ENCODE peak calls at places on chromosomes 3 and 15, in seven cellular contexts. M is HCT116, Y is SK-N-SH, B is MM.1S, L is H9, Q is IMR-90, V is mammary epithelial cell. F is an unnamed sample.

GRCh38 chr3:41050149-41050548 is 149.2 kb upstream of the CTNNB1 start:
- DNase-seq in L (no peak), Q (no peak), M (no peak), V (no peak), Y (no peak), B (no peak), F (no peak)

GRCh38 chr15:44738340-44738984 is 2.1 kb downstream of the TRIM69 start:
- DNase-seq in Q (peak; percentile 65), L (no peak), V (peak; percentile 35), Y (peak; percentile 56), M (peak; percentile 62), B (peak; percentile 52), F (peak; percentile 38)

GRCh38 chr15:44427756-44428724 is 611 bp downstream of the CTDSPL2 start:
- DNase-seq in Y (peak; percentile 63), Q (peak; percentile 65), M (peak; percentile 21), L (no peak), B (peak; percentile 59), V (peak; percentile 83), F (no peak)

GRCh38 chr15:22810033-22810734 is 23.7 kb downstream of the NIPA1 start:
- DNase-seq in Y (no peak), V (no peak), B (no peak), M (no peak), L (no peak), Q (no peak), F (no peak)

GRCh38 chr15:70792171-70792573 is 28.8 kb upstream of the UACA start:
- DNase-seq in Q (peak; percentile 87), L (no peak), M (peak; percentile 47), Y (no peak), B (no peak), V (peak; percentile 50), F (no peak)

GRCh38 chr15:70916531-70916930 is 23.9 kb downstream of the LRRC49 start:
- DNase-seq in V (no peak), B (no peak), L (peak; percentile 30), Q (no peak), M (no peak), Y (no peak), F (no peak)

GRCh38 chr3:102129774-102130608 is 280.7 kb downstream of the NFKBIZ start:
- DNase-seq in Q (peak; percentile 86), L (no peak), Y (no peak), M (peak; percentile 7), V (peak; percentile 93), B (no peak), F (peak; percentile 78)

GRCh38 chr3:56980798-56981390 is 79.6 kb upstream of the SPATA12 start:
- DNase-seq in Y (no peak), V (peak; percentile 95), B (no peak), Q (peak; percentile 99), L (no peak), M (peak; percentile 68), F (peak; percentile 99)

GRCh38 chr15:29596266-29596665 is 226.0 kb downstream of the TJP1 start:
- DNase-seq in V (peak; percentile 16), M (peak; percentile 4), L (no peak), Y (no peak), Q (peak; percentile 45), B (no peak), F (no peak)

GRCh38 chr3:42823351-42823750 is 14.1 kb downstream of the ACKR2 start:
- DNase-seq in B (no peak), M (no peak), Y (no peak), Q (peak; percentile 11), V (peak; percentile 93), L (no peak), F (no peak)

GRCh38 chr15:77025941-77026411 is 31.1 kb downstream of the PSTPIP1 start:
- DNase-seq in Q (no peak), M (no peak), Y (no peak), V (no peak), B (no peak), L (peak; percentile 25), F (no peak)

GRCh38 chr15:90184119-90184785 is 16.9 kb upstream of the SEMA4B start:
- DNase-seq in V (peak; percentile 88), L (peak; percentile 42), M (peak; percentile 71), Q (no peak), B (peak; percentile 95), Y (no peak), F (peak; percentile 55)

GRCh38 chr3:7536510-7536909 is 675.6 kb downstream of the GRM7 start:
- DNase-seq in B (no peak), V (no peak), M (no peak), Y (no peak), L (no peak), Q (no peak), F (no peak)

GRCh38 chr3:23992051-23992628 is 47.1 kb downstream of the NR1D2 start:
- DNase-seq in V (peak; percentile 12), M (no peak), Q (peak; percentile 55), L (no peak), B (no peak), Y (peak; percentile 55), F (peak; percentile 51)

GRCh38 chr15:70318996-70319465 is 221.3 kb upstream of the TLE3 start:
- DNase-seq in V (peak; percentile 17), M (no peak), L (no peak), B (peak; percentile 30), Y (no peak), Q (peak; percentile 74), F (peak; percentile 84)

GRCh38 chr3:126886217-126886616 is 96.7 kb upstream of the PLXNA1 start:
- DNase-seq in B (no peak), V (no peak), Q (peak; percentile 36), Y (peak; percentile 49), M (no peak), L (no peak), F (peak; percentile 50)

GRCh38 chr3:10817506-10817905 is 1.5 kb downstream of the SLC6A11 start:
- DNase-seq in V (no peak), Y (peak; percentile 41), M (no peak), B (no peak), L (peak; percentile 31), Q (no peak), F (no peak)

GRCh38 chr3:112635674-112636073 is 5.3 kb downstream of the CCDC80 start:
- DNase-seq in M (no peak), Y (peak; percentile 58), L (no peak), B (no peak), Q (peak; percentile 97), V (peak; percentile 65), F (peak; percentile 98)

GRCh38 chr3:65473746-65474145 is 565.0 kb downstream of the MAGI1 start:
- DNase-seq in Y (no peak), Q (peak; percentile 47), M (no peak), L (no peak), V (peak; percentile 59), B (no peak), F (peak; percentile 44)

GRCh38 chr3:126582286-126582685 is 23.6 kb upstream of the C3orf22 start:
- DNase-seq in B (no peak), Q (no peak), V (no peak), L (no peak), Y (no peak), M (no peak), F (no peak)

GRCh38 chr15:33007295-33007855 is 187.1 kb downstream of the FMN1 start:
- DNase-seq in L (peak; percentile 45), M (peak; percentile 35), V (peak; percentile 17), B (no peak), Y (no peak), Q (peak; percentile 35), F (peak; percentile 57)

GRCh38 chr3:35709691-35710090 is 70.4 kb downstream of the ARPP21 start:
- DNase-seq in M (no peak), Y (no peak), V (no peak), L (no peak), B (no peak), Q (no peak), F (no peak)

DNA sequence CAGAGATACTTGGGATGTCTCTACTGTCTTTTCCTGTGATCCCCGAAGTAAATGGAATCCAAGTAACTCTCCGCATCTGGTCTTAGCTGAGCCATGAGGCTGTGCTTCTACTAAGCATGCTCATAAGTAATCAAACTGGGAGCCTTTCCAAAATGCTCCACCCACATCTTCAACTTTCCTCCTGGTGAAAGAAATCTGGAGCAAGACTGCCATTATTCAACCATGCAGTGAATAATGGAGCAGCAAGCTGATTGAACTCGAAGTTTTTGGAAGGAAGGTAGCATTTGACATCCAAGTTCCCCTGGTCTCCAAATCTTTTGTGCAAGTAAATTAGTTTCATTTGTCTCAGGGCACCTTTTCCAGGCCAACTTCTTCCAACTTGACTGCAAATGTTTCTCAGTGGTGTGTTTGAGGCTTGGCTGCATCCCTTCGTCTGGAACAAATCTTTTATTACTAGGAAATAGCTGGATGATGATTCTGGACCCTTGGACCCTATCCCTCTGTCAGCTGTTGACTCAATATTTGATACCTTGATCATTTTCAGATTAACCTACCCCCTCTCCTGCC is 19.4 kb downstream of the GXYLT2 start:
- DNase-seq in L (no peak), M (no peak), Y (no peak), V (peak; percentile 2), Q (peak; percentile 72), B (no peak), F (peak; percentile 89)
- H3K9ac ChIP-seq in L (no peak overlapping the region), M (no peak overlapping the region), Y (no peak overlapping the region), V (no peak overlapping the region), Q (no peak overlapping the region), B (no peak overlapping the region), F (no peak overlapping the region)

DNA sequence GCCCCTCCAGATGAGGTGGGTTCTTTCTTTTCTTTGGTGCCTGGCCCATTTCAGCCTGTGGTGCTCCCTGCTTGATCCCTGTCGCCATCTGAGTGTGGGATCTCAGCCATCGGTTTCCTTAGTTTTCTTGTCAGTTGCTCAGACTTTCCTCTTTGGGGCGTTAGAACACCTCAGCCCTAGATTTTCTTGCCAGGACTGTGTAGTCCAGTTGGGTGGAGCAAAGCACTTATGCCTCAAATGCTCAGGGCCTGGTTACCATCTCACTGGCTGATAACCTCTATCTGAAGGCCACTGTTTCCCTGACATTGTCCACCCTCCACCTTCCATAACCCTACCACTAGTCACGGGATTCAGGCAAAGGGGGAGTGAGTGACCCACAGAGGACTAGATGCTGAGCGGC is 208.7 kb upstream of the BHLHE40 start:
- DNase-seq in Q (no peak), B (no peak), M (no peak), V (no peak), Y (no peak), L (no peak), F (no peak)
- H4K20me1 ChIP-seq in Q (no peaks in the 10 kb centered on the region), B (no peaks in the 10 kb centered on the region), M (no peaks in the 10 kb centered on the region), V (no peaks in the 10 kb centered on the region), Y (no peaks in the 10 kb centered on the region), L (no peaks in the 10 kb centered on the region), F (no peaks in the 10 kb centered on the region)

DNA sequence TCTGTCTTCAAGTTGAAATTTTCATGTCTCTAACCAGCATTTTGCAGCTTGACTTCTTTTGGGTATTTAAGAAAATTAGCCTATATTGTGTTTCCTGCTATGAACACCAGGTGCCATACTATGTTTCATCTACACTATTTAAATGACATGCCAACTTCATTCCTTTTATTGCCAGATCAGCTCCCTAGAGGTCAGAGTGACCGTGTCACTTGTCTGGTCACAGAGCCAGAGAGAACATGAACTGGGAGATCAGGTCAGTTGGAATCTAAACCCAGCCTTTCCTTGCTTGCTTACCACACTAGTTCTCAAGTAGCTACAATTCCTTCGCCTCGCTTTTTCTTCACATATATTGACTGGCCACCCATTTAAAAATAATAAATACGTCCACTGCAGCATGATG is 87.6 kb downstream of the THBS1 start:
- DNase-seq in M (no peak), Y (no peak), B (no peak), Q (no peak), V (no peak), L (no peak), F (no peak)
- H3K9ac ChIP-seq in M (no peak overlapping the region), Y (no peak overlapping the region), B (no peak overlapping the region), Q (no peak overlapping the region), V (no peak overlapping the region), L (no peak overlapping the region), F (no peak overlapping the region)

DNA sequence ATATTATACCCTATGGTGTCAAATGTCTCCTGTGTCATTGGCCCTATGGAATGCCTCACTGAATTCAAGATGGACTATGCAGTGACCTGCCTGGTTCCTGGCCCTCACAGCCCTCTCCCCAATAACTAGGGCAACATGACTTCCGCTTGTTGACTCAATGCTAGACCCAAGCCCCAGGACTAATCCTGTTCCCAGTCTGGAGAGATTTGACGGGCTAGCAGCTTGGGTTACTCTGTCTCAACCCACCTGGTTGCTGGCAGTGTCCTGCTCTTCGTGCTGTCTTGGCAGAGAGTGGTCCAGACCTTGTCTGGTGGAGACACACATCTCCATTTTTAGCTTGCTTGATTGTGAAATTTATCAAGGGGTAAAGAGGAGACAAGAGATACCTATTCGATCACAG is 135.8 kb upstream of the HES1 start:
- DNase-seq in M (no peak), B (no peak), L (no peak), V (no peak), Y (no peak), Q (no peak), F (no peak)
- H4K20me1 ChIP-seq in M (no peaks in the 10 kb centered on the region), B (no peaks in the 10 kb centered on the region), L (no peaks in the 10 kb centered on the region), V (no peaks in the 10 kb centered on the region), Y (no peaks in the 10 kb centered on the region), Q (no peaks in the 10 kb centered on the region), F (no peaks in the 10 kb centered on the region)

F was measured in fibroblast of lung.